ENCODE peak calls at places on chromosomes 7 and 10, in four cellular contexts. X is WTC11, U is progenitor cell of endocrine pancreas, C is HT-29. V is an unnamed sample.
A peak's percentile ranks its signal among the peaks of the same experiment; 100 is the strongest.

GRCh38 chr7:135761751-135762488 is 13.3 kb upstream of the FAM180A start:
- DNase-seq in C (no peak), X (no peak), U (no peak), V (no peak)

GRCh38 chr7:8109196-8110022 is 140.8 kb downstream of the GLCCI1 start:
- DNase-seq in U (no peak), C (peak; percentile 16), X (no peak), V (no peak)

GRCh38 chr7:120272896-120273475 is at the start of gene KCND2:
- DNase-seq in X (peak; percentile 54), C (no peak), U (peak; percentile 43), V (peak; percentile 69)

GRCh38 chr10:11150876-11151275 is 133.2 kb downstream of the CELF2 start:
- DNase-seq in X (no peak), C (peak; percentile 6), U (no peak), V (no peak)

GRCh38 chr10:35449944-35450343 is 113.6 kb downstream of the CCNY start:
- DNase-seq in X (no peak), U (no peak), C (no peak), V (no peak)

GRCh38 chr10:129476431-129476830 is 9.4 kb downstream of the MGMT start:
- DNase-seq in U (no peak), C (no peak), X (no peak), V (no peak)

GRCh38 chr7:33091111-33091531 is 18.1 kb downstream of the RP9 start:
- DNase-seq in C (no peak), X (no peak), U (no peak), V (no peak)

GRCh38 chr10:10785627-10786333 is 231.9 kb upstream of the CELF2 start:
- DNase-seq in C (no peak), X (no peak), U (no peak), V (no peak)

GRCh38 chr7:22781230-22781711 is 41.4 kb downstream of the TOMM7 start:
- DNase-seq in C (no peak), X (no peak), U (no peak), V (no peak)

GRCh38 chr10:70250956-70251680 is 17.9 kb upstream of the PPA1 start:
- DNase-seq in U (no peak), C (no peak), X (no peak), V (no peak)

GRCh38 chr10:86067436-86068050 is 299.1 kb downstream of the GRID1 start:
- DNase-seq in X (no peak), U (no peak), C (no peak), V (no peak)

GRCh38 chr10:110717830-110718595 is 73.9 kb downstream of the RBM20 start:
- DNase-seq in X (no peak), C (no peak), U (no peak), V (no peak)

GRCh38 chr7:40758590-40758989 is 623.8 kb downstream of the SUGCT start:
- DNase-seq in C (no peak), U (no peak), X (no peak), V (no peak)

GRCh38 chr7:111953611-111954010 is 252.6 kb downstream of the DOCK4 start:
- DNase-seq in U (no peak), C (peak; percentile 43), X (no peak), V (peak; percentile 38)

V was measured in cerebellum.